ENCODE peak calls at places on chromosomes 2 and 18, in four cellular contexts. Y is cardiac fibroblast, B is AG09309, E is kidney. O is an unnamed sample.

GRCh38 chr2:113768770-113769169 is 12.3 kb upstream of the SLC35F5 start:
- DNase-seq in Y (no peak), B (no peak), E (no peak), O (no peak)

GRCh38 chr2:109455731-109456691 is 157.8 kb downstream of the SEPTIN10 start:
- DNase-seq in Y (no peak), B (no peak), E (no peak), O (no peak)

GRCh38 chr2:145597011-145597410 is 1077.1 kb upstream of the ZEB2 start:
- DNase-seq in Y (no peak), B (no peak), E (no peak), O (no peak)

GRCh38 chr18:24868760-24869237 is 408.4 kb downstream of the HRH4 start:
- DNase-seq in Y (no peak), B (peak), E (no peak), O (peak)

GRCh38 chr2:173496746-173497145 is 142.1 kb downstream of the CDCA7 start:
- DNase-seq in Y (no peak), B (peak), E (no peak), O (peak)

GRCh38 chr18:49664086-49664890 is 102.4 kb downstream of the LIPG start:
- DNase-seq in Y (peak), B (no peak), E (no peak), O (no peak)

GRCh38 chr18:58288922-58289797 is 245.1 kb downstream of the NEDD4L start:
- DNase-seq in Y (peak), B (no peak), E (no peak), O (no peak)

GRCh38 chr2:71798266-71799012 is 345.1 kb downstream of the DYSF start:
- DNase-seq in Y (peak), B (no peak), E (no peak), O (no peak)

GRCh38 chr2:239143858-239144712 is 256.7 kb downstream of the HDAC4 start:
- DNase-seq in Y (peak), B (no peak), E (no peak), O (peak)

GRCh38 chr2:20288941-20289340 is 61.7 kb downstream of the PUM2 start:
- DNase-seq in Y (peak), B (no peak), E (no peak), O (peak)

GRCh38 chr2:161412346-161412745 is 3.8 kb upstream of the TBR1 start:
- DNase-seq in Y (no peak), B (peak), E (no peak), O (no peak)

GRCh38 chr2:77629529-77629928 is 107.4 kb upstream of the LRRTM4 start:
- DNase-seq in Y (no peak), B (no peak), E (no peak), O (no peak)

GRCh38 chr2:161414385-161415040 is 1.6 kb upstream of the TBR1 start:
- DNase-seq in Y (peak), B (no peak), E (peak), O (no peak)

GRCh38 chr2:154978710-154979109 is 280.2 kb downstream of the KCNJ3 start:
- DNase-seq in Y (no peak), B (no peak), E (no peak), O (no peak)

GRCh38 chr2:187390891-187391290 is 57.2 kb downstream of the CALCRL start:
- DNase-seq in Y (peak), B (peak), E (no peak), O (peak)

GRCh38 chr2:128084757-128085156 is 6.2 kb upstream of the UGGT1 start:
- DNase-seq in Y (no peak), B (no peak), E (no peak), O (no peak)

GRCh38 chr2:134679740-134680139 is 39.1 kb downstream of the TMEM163 start:
- DNase-seq in Y (no peak), B (no peak), E (no peak), O (no peak)

GRCh38 chr2:30265441-30266015 is 34.2 kb downstream of the LBH start:
- DNase-seq in Y (peak), B (no peak), E (no peak), O (no peak)

GRCh38 chr2:24642351-24642750 is 150.8 kb downstream of the PTRHD1 start:
- DNase-seq in Y (no peak), B (no peak), E (no peak), O (no peak)

GRCh38 chr2:12577086-12577485 is 139.7 kb upstream of the TRIB2 start:
- DNase-seq in Y (no peak), B (no peak), E (no peak), O (no peak)

GRCh38 chr18:48418409-48419267 is 9.5 kb upstream of the ZBTB7C start:
- DNase-seq in Y (no peak), B (no peak), E (no peak), O (no peak)

GRCh38 chr2:55761526-55761925 is 67.9 kb upstream of the PNPT1 start:
- DNase-seq in Y (peak), B (peak), E (no peak), O (no peak)

GRCh38 chr2:181066333-181066732 is 85.9 kb downstream of the UBE2E3 start:
- DNase-seq in Y (no peak), B (no peak), E (no peak), O (no peak)

GRCh38 chr2:7044253-7045250 is 127.3 kb downstream of the RNF144A start:
- DNase-seq in Y (peak), B (peak), E (peak), O (peak)

GRCh38 chr2:156625360-156625995 is 189.3 kb downstream of the GPD2 start:
- DNase-seq in Y (no peak), B (no peak), E (no peak), O (no peak)

GRCh38 chr2:13696601-13697000 is 935.9 kb upstream of the LRATD1 start:
- DNase-seq in Y (no peak), B (no peak), E (no peak), O (no peak)

GRCh38 chr2:209577376-209578357 is 153.8 kb downstream of the MAP2 start:
- DNase-seq in Y (peak), B (no peak), E (no peak), O (no peak)

GRCh38 chr2:218896501-218897393 is 16.1 kb downstream of the WNT10A start:
- DNase-seq in Y (no peak), B (no peak), E (peak), O (no peak)

GRCh38 chr2:15365411-15365810 is 195.7 kb downstream of the NBAS start:
- DNase-seq in Y (no peak), B (no peak), E (no peak), O (no peak)

GRCh38 chr2:23653326-23653725 is 268.3 kb downstream of the KLHL29 start:
- DNase-seq in Y (no peak), B (no peak), E (no peak), O (no peak)

GRCh38 chr2:44948565-44949328 is 7.2 kb downstream of the SIX3 start:
- DNase-seq in Y (no peak), B (no peak), E (peak), O (no peak)

GRCh38 chr2:54557601-54558187 is 101.6 kb downstream of the SPTBN1 start:
- DNase-seq in Y (peak), B (no peak), E (peak), O (no peak)

GRCh38 chr2:133532919-133533318 is 35.3 kb downstream of the NCKAP5 start:
- DNase-seq in Y (peak), B (peak), E (no peak), O (no peak)

GRCh38 chr2:176129825-176130152 is 284 bp downstream of the HOXD8 start:
- DNase-seq in Y (no peak), B (no peak), E (peak), O (no peak)

GRCh38 chr2:171451074-171451473 is 17.0 kb downstream of the DCAF17 start:
- DNase-seq in Y (no peak), B (no peak), E (no peak), O (no peak)

GRCh38 chr2:30147196-30147714 is 448 bp downstream of the YPEL5 start:
- DNase-seq in Y (no peak), B (no peak), E (no peak), O (no peak)

GRCh38 chr2:165953306-165953654 is 296 bp downstream of the TTC21B start:
- DNase-seq in Y (no peak), B (no peak), E (no peak), O (peak)

GRCh38 chr2:106098664-106099063 is 95.4 kb downstream of the UXS1 start:
- DNase-seq in Y (no peak), B (no peak), E (no peak), O (no peak)

GRCh38 chr2:106096446-106097369 is 97.4 kb downstream of the UXS1 start:
- DNase-seq in Y (no peak), B (no peak), E (no peak), O (no peak)

GRCh38 chr2:106099691-106100090 is 94.4 kb downstream of the UXS1 start:
- DNase-seq in Y (no peak), B (no peak), E (no peak), O (no peak)

GRCh38 chr2:106097370-106098000 is 96.6 kb downstream of the UXS1 start:
- DNase-seq in Y (no peak), B (no peak), E (no peak), O (no peak)

GRCh38 chr2:106098081-106098480 is 96.0 kb downstream of the UXS1 start:
- DNase-seq in Y (peak), B (no peak), E (no peak), O (no peak)
- TF ChIP-seq CTCF in Y (peak), B (peak), E (peak), O (peak)

GRCh38 chr2:189175869-189176431 is 3.6 kb downstream of the COL5A2 start:
- DNase-seq in Y (no peak), B (no peak), E (no peak), O (no peak)

GRCh38 chr2:189178726-189179606 is 595 bp downstream of the COL5A2 start:
- DNase-seq in Y (peak), B (no peak), E (no peak), O (peak)

GRCh38 chr2:189177441-189177840 is 2.1 kb downstream of the COL5A2 start:
- DNase-seq in Y (no peak), B (no peak), E (no peak), O (no peak)

GRCh38 chr2:189179607-189179979 is at the start of gene COL5A2:
- DNase-seq in Y (peak), B (peak), E (no peak), O (peak)

DNA sequence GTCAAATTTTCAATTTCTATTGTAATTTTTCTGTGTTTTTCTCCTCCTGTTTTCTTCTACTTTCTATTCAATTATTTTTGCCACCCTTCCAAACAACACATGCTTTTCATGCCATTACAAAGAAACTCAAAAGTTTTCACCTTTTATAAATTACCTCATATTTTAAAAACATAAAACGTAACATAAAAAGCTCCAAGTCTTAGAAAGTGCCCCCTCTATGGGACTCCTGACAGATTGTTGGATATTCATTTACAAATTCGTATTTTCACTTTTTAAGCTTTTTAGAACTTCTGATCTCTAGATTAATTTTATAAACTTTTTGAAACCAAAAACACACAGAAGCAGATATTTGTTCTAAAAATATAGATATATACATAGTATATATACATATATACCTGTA is 1.6 kb downstream of the COL5A2 start:
- DNase-seq in Y (peak), B (no peak), E (no peak), O (no peak)
- TF ChIP-seq CTCF in Y (peak), B (peak), E (no peak), O (peak)

DNA sequence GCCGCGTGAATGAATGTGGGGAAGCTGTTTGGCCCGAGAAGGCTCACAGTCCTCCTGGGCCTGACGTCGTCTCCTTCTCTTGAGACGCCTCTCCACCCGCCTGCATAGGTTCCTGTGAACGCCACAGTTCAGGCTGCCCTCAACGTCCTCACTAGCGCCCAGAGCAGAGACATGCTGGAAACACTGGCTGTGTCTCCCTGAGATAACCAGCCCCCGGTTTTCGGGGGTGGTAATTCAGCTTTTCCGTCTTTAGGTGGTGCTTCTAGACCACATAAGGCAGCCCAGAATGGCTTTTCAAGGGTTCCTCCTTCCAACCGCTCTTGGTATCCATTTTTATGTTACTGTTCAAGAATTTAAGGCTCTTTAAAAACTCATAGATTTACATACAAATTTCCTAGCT is 110.4 kb upstream of the PXDN start:
- DNase-seq in Y (peak), B (no peak), E (no peak), O (no peak)
- TF ChIP-seq CTCF in Y (peak), B (peak), E (peak), O (peak)

GRCh38 chr2:123840016-123840415 is 185.1 kb upstream of the CNTNAP5 start:
- DNase-seq in Y (no peak), B (no peak), E (no peak), O (no peak)
- TF ChIP-seq CTCF in Y (no peak), B (no peak), E (no peak), O (no peak)

DNA sequence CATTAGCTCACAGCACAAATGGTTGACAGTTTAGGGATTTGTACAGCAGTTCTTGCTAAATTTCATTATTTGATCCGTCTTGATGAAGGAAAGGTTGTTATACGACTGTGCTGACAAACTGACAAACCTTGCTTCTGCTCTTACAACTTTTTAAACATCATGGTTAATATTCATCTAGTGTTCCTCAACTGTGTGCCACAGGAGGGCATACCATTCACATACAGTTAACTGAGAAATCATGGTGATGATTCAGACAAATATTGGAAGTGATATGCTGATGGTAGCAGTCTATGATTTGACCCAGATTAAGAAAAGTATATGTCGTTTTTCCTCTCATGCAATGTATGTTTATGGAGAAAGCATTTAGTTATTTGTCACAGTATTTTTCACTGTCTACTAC is 129.8 kb upstream of the FSIP2 start:
- DNase-seq in Y (no peak), B (no peak), E (no peak), O (no peak)
- TF ChIP-seq CTCF in Y (no peak), B (no peak), E (peak), O (no peak)

GRCh38 chr2:118822015-118822414 is 25.4 kb downstream of the EN1 start:
- DNase-seq in Y (no peak), B (no peak), E (no peak), O (no peak)
- TF ChIP-seq CTCF in Y (no peak), B (no peak), E (no peak), O (no peak)

GRCh38 chr2:159032156-159032555 is 63.7 kb downstream of the TANC1 start:
- DNase-seq in Y (no peak), B (no peak), E (no peak), O (no peak)
- TF ChIP-seq CTCF in Y (no peak), B (no peak), E (no peak), O (no peak)

GRCh38 chr2:238138331-238139102 is at the start of gene KLHL30:
- DNase-seq in Y (no peak), B (no peak), E (no peak), O (no peak)

GRCh38 chr2:238137885-238138284 is 583 bp upstream of the KLHL30 start:
- DNase-seq in Y (no peak), B (no peak), E (no peak), O (no peak)

GRCh38 chr2:238139841-238140439 is 1.5 kb downstream of the KLHL30 start:
- DNase-seq in Y (no peak), B (no peak), E (no peak), O (no peak)

GRCh38 chr2:238140721-238141540 is 2.5 kb downstream of the KLHL30 start:
- DNase-seq in Y (no peak), B (no peak), E (no peak), O (no peak)

DNA sequence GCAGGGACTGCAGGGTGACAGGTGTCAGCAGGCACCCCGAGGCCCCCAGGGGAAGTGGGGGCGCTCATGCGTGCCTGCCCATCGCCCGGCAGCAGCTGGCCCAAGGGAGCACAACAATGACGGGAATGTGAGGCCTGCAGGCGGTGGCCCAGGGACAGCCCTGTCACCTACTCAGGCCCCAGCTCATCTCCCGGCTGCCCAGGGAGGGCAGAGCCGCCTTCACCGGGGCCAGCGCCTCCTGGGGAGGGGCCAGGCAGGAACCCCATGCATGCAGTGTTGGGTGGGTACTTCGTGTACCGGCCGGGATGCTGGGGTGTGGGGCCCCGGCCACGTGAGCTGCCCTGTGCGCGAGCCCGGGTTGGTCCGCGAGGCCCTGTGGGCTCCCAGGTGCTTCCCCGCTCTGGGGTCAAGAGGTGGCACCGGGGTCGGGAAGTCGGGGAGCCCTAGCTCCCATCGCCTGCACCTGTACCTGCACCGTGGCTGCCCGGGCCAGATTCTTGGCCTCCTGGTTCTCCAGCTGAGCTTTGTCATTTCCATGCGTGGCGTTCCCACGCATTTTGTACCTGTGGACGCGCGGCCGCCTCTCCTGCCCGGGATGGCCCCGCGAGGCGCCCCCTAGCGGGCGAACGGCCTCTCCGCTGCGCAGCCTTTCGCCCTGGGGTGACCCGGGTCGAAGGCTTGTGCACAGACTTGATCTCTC is 823 bp downstream of the KLHL30 start:
- DNase-seq in Y (no peak), B (no peak), E (no peak), O (no peak)
- TF ChIP-seq CTCF in Y (peak), B (peak), E (no peak), O (peak)

DNA sequence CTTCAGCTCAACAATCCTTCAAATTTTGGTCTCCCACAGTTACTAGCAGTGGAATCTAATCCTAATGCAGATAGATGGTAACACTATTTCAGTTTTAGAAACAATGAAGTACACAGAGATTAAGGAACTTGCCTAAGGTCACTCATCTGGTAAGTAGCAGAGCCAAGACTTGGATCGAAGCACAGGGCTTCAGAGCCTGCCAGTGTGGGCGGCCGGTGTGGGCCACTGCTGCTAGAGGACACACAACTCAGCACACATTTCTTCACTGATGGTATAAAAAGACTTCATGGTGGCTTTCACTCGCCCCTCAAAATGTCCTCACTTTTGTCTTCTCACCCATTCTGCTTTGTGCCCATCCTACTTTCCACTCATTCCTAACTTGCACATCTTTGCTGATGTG is 11.1 kb downstream of the C2orf74 start:
- DNase-seq in Y (no peak), B (no peak), E (no peak), O (no peak)
- TF ChIP-seq CTCF in Y (no peak), B (no peak), E (no peak), O (no peak)

O was measured in AG09319.